ENCODE peak calls at places on chromosomes 7 and 10, in four cellular contexts. U is upper lobe of left lung, N is adipocyte, O is lung. D is an unnamed sample. For H3K4me1, the result is how much of the 10 kb centered on the place peaks cover.

GRCh38 chr7:98107313-98107691 is 640 bp downstream of the LMTK2 start:
- DNase-seq in O (no peak), U (no peak), N (peak), D (no peak)

GRCh38 chr10:84837877-84838276 is 509.5 kb downstream of the CCSER2 start:
- DNase-seq in N (no peak), O (no peak), U (no peak), D (no peak)

GRCh38 chr7:4715385-4715770 is 33.3 kb downstream of the FOXK1 start:
- DNase-seq in U (peak), N (peak), O (peak), D (peak)

GRCh38 chr7:988426-988911 is 5.5 kb downstream of the CYP2W1 start:
- DNase-seq in N (peak), O (no peak), U (no peak), D (no peak)

GRCh38 chr7:121576148-121576921 is 180.2 kb upstream of the FAM3C start:
- DNase-seq in N (no peak), U (no peak), O (no peak), D (no peak)

GRCh38 chr10:133465191-133465949 is 11.6 kb downstream of the SCART1 start:
- DNase-seq in O (peak), N (no peak), U (no peak), D (no peak)

GRCh38 chr10:70604106-70604505 is 1.6 kb upstream of the PRF1 start:
- DNase-seq in O (no peak), U (no peak), N (no peak), D (no peak)

GRCh38 chr7:21731977-21732376 is 189.1 kb downstream of the DNAH11 start:
- DNase-seq in N (no peak), U (no peak), O (no peak), D (no peak)

GRCh38 chr7:5594616-5595544 is 171.2 kb upstream of the TNRC18 start:
- DNase-seq in U (no peak), O (no peak), N (peak), D (no peak)

GRCh38 chr10:19412531-19412930 is 363.9 kb downstream of the MALRD1 start:
- DNase-seq in O (no peak), N (peak), U (no peak), D (no peak)

GRCh38 chr10:48288661-48289060 is 14.2 kb upstream of the FRMPD2 start:
- DNase-seq in N (no peak), U (no peak), O (no peak), D (no peak)
- H3K4me1 ChIP-seq in N (under half), U (under half), O (under half), D (under half)

DNA sequence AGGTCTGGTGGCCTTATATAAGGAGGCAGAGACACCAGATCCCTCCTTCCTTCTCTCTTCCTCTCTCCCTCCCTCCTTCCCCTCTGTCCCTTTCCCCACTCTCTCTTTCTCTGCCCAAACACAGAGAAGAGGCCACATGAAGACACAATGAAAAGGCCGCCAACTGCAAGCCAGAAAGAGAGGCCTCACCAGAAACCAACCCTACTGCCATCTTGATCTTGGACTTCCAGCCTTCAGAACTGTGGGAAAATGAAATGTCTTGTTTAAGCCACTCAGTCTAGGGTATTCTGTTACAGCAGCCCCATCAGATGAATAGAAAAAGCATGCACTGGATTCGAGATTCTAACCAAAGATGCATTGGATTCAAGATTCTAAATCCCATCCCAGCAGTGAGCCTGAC is 168.1 kb downstream of the FAM107B start:
- DNase-seq in N (no peak), O (no peak), U (no peak), D (no peak)
- H3K4me1 ChIP-seq in N (under half), O (under half), U (under half), D (under half)

GRCh38 chr7:155871211-155871610 is 58.9 kb upstream of the SHH start:
- DNase-seq in U (no peak), N (no peak), O (no peak), D (no peak)
- H3K4me1 ChIP-seq in U (under half), N (under half), O (under half), D (under half)

DNA sequence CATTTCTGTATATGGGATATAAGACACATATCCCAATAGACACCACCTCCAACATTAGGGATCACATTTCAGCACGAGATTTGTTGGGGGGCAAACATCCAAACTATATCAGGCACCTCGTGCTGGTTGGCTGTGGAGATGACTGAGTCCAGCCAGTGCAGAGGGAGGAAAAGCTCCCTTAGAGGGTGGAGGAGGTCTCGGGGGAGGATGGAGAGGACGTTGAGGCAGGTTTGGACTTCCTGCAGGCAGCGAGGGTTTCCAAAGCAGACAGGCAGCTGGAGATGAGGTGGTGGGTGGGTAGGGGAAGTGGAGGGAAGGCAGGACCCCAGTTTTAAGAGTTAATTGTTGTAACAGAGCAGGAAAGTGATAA is 56.7 kb downstream of the EEPD1 start:
- DNase-seq in N (no peak), U (no peak), O (no peak), D (no peak)
- H3K4me1 ChIP-seq in N (under half), U (under half), O (under half), D (half or more)

DNA sequence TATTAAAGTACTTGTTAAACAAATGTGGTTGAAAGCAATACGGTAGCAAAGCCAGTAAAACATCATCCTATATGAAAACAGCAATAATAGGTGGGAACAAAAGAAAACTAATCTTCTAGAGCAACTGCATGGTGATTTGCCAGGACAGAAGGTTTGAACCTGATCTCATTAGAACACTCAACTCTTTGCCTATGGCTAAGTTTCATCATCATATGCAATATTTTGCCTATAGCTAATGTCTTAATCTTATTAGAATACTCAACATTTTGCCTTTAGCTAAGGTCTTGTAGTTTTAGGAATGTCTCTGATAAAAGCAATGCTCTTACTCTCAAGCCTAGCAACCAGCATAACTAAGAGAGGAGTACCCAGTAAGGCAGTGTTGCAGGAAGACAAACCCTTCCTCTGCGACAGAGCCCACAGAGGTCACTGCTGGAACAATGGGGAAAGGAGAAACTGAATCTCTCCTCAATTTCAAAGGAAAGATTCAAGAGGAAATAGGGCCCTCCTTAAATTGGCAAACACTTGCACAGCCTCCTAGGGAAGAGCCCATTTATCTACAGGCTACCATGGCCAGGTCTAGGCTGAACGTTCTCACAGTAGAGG is 38.3 kb downstream of the CADPS2 start:
- DNase-seq in N (no peak), U (no peak), O (no peak), D (no peak)
- H3K4me1 ChIP-seq in N (under half), U (under half), O (under half), D (under half)

DNA sequence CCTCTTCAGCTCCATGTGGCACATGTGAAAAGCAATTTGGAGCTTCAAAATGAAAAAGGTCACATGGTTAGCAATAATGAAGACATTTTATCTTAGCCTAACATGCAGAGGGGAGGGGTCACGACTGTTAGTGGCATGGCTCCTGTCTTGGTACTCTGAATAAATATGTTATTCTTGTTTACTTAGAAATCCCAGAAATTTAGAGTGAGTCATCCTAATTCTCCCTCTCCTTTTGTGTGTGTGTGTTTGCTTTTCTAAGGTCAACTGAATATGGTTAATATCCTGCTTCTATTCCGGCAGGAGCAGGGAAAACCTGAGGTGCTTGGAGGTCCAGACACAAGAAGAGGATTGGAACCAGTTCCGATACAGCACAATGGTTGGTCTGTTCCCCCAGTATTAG is 17.6 kb downstream of the BCCIP start:
- DNase-seq in N (peak), O (no peak), U (no peak), D (no peak)
- H3K4me1 ChIP-seq in N (under half), O (under half), U (under half), D (under half)

GRCh38 chr10:131899695-131900349 is 986 bp upstream of the PPP2R2D start:
- DNase-seq in N (peak), O (no peak), U (no peak), D (no peak)

GRCh38 chr10:131902211-131902610 is 1.4 kb downstream of the PPP2R2D start:
- DNase-seq in O (no peak), U (no peak), N (peak), D (no peak)

GRCh38 chr10:131900350-131901152 is at the start of gene PPP2R2D:
- DNase-seq in O (peak), N (peak), U (peak), D (peak)

GRCh38 chr10:131902691-131903090 is 1.9 kb downstream of the PPP2R2D start:
- DNase-seq in N (no peak), O (no peak), U (no peak), D (no peak)

GRCh38 chr10:131901181-131901829 is 497 bp downstream of the PPP2R2D start:
- DNase-seq in O (peak), N (peak), U (peak), D (no peak)
- H3K4me1 ChIP-seq in O (under half), N (under half), U (under half), D (under half)

GRCh38 chr7:69735582-69735981 is 137.3 kb downstream of the AUTS2 start:
- DNase-seq in O (no peak), N (no peak), U (no peak), D (no peak)
- H3K4me1 ChIP-seq in O (under half), N (under half), U (under half), D (under half)

GRCh38 chr10:100869399-100869798 is 43.4 kb upstream of the SLF2 start:
- DNase-seq in N (no peak), U (no peak), O (no peak), D (no peak)
- H3K4me1 ChIP-seq in N (under half), U (under half), O (under half), D (under half)

GRCh38 chr7:75967055-75967454 is 27.3 kb downstream of the TMEM120A start:
- DNase-seq in N (no peak), U (no peak), O (no peak), D (no peak)
- H3K4me1 ChIP-seq in N (half or more), U (half or more), O (under half), D (half or more)